ENCODE peak calls at places on chromosomes 3 and 15, in eight cellular contexts. One of them, this sample, is unnamed.

GRCh38 chr15:83837946-83838571 is 184.1 kb downstream of the ADAMTSL3 start:
- DNase-seq in NCI-H1092 treated with DMSO at 0.1 percent for 48 hours: no peak
- DNase-seq in cardiac septum: no peak
- DNase-seq in stomach: peak
- DNase-seq in hepatic stellate cell: no peak
- DNase-seq in T follicular helper cell: no peak
- DNase-seq in NCI-H1417 treated with DMSO at 0.1 percent for 48 hours: no peak
- DNase-seq in lower lobe of right lung: peak
- DNase-seq in this sample: no peak

GRCh38 chr15:45710657-45711056 is 75.8 kb downstream of the SQOR start:
- DNase-seq in NCI-H1092 treated with DMSO at 0.1 percent for 48 hours: peak
- DNase-seq in cardiac septum: no peak
- DNase-seq in stomach: no peak
- DNase-seq in hepatic stellate cell: no peak
- DNase-seq in T follicular helper cell: no peak
- DNase-seq in NCI-H1417 treated with DMSO at 0.1 percent for 48 hours: no peak
- DNase-seq in lower lobe of right lung: no peak
- DNase-seq in this sample: no peak

GRCh38 chr15:68524753-68525584 is 53.8 kb upstream of the CORO2B start:
- DNase-seq in NCI-H1092 treated with DMSO at 0.1 percent for 48 hours: no peak
- DNase-seq in cardiac septum: no peak
- DNase-seq in stomach: no peak
- DNase-seq in hepatic stellate cell: peak
- DNase-seq in T follicular helper cell: no peak
- DNase-seq in NCI-H1417 treated with DMSO at 0.1 percent for 48 hours: no peak
- DNase-seq in lower lobe of right lung: no peak
- DNase-seq in this sample: no peak

GRCh38 chr3:169964176-169964575 is 2.4 kb upstream of the SEC62 start:
- DNase-seq in NCI-H1092 treated with DMSO at 0.1 percent for 48 hours: no peak
- DNase-seq in cardiac septum: no peak
- DNase-seq in stomach: peak
- DNase-seq in hepatic stellate cell: no peak
- DNase-seq in T follicular helper cell: no peak
- DNase-seq in NCI-H1417 treated with DMSO at 0.1 percent for 48 hours: no peak
- DNase-seq in lower lobe of right lung: no peak
- DNase-seq in this sample: no peak

GRCh38 chr3:8954938-8955763 is 8.1 kb downstream of the RAD18 start:
- DNase-seq in NCI-H1092 treated with DMSO at 0.1 percent for 48 hours: no peak
- DNase-seq in cardiac septum: no peak
- DNase-seq in stomach: no peak
- DNase-seq in hepatic stellate cell: peak
- DNase-seq in T follicular helper cell: no peak
- DNase-seq in NCI-H1417 treated with DMSO at 0.1 percent for 48 hours: no peak
- DNase-seq in lower lobe of right lung: no peak
- DNase-seq in this sample: no peak

GRCh38 chr3:166560253-166560652 is 723.0 kb upstream of the BCHE start:
- DNase-seq in NCI-H1092 treated with DMSO at 0.1 percent for 48 hours: no peak
- DNase-seq in cardiac septum: no peak
- DNase-seq in stomach: no peak
- DNase-seq in hepatic stellate cell: no peak
- DNase-seq in T follicular helper cell: no peak
- DNase-seq in NCI-H1417 treated with DMSO at 0.1 percent for 48 hours: no peak
- DNase-seq in lower lobe of right lung: no peak
- DNase-seq in this sample: no peak

GRCh38 chr3:32366638-32367368 is 24.9 kb upstream of the CMTM7 start:
- DNase-seq in NCI-H1092 treated with DMSO at 0.1 percent for 48 hours: no peak
- DNase-seq in cardiac septum: no peak
- DNase-seq in stomach: no peak
- DNase-seq in hepatic stellate cell: no peak
- DNase-seq in T follicular helper cell: no peak
- DNase-seq in NCI-H1417 treated with DMSO at 0.1 percent for 48 hours: no peak
- DNase-seq in lower lobe of right lung: no peak
- DNase-seq in this sample: no peak

GRCh38 chr3:148173836-148174235 is 523.9 kb upstream of the AGTR1 start:
- DNase-seq in NCI-H1092 treated with DMSO at 0.1 percent for 48 hours: no peak
- DNase-seq in cardiac septum: no peak
- DNase-seq in stomach: no peak
- DNase-seq in hepatic stellate cell: no peak
- DNase-seq in T follicular helper cell: no peak
- DNase-seq in NCI-H1417 treated with DMSO at 0.1 percent for 48 hours: no peak
- DNase-seq in lower lobe of right lung: no peak
- DNase-seq in this sample: no peak

GRCh38 chr3:15899438-15899837 is 101.7 kb upstream of the ANKRD28 start:
- DNase-seq in NCI-H1092 treated with DMSO at 0.1 percent for 48 hours: no peak
- DNase-seq in cardiac septum: no peak
- DNase-seq in stomach: no peak
- DNase-seq in hepatic stellate cell: peak
- DNase-seq in T follicular helper cell: no peak
- DNase-seq in NCI-H1417 treated with DMSO at 0.1 percent for 48 hours: no peak
- DNase-seq in lower lobe of right lung: no peak
- DNase-seq in this sample: no peak

GRCh38 chr3:12265558-12265957 is 23.3 kb upstream of the PPARG start:
- DNase-seq in NCI-H1092 treated with DMSO at 0.1 percent for 48 hours: no peak
- DNase-seq in cardiac septum: no peak
- DNase-seq in stomach: no peak
- DNase-seq in hepatic stellate cell: no peak
- DNase-seq in T follicular helper cell: no peak
- DNase-seq in NCI-H1417 treated with DMSO at 0.1 percent for 48 hours: no peak
- DNase-seq in lower lobe of right lung: no peak
- DNase-seq in this sample: no peak

GRCh38 chr3:52150860-52151259 is 3.4 kb downstream of the POC1A start:
- DNase-seq in NCI-H1092 treated with DMSO at 0.1 percent for 48 hours: no peak
- DNase-seq in cardiac septum: no peak
- DNase-seq in stomach: no peak
- DNase-seq in hepatic stellate cell: no peak
- DNase-seq in T follicular helper cell: no peak
- DNase-seq in NCI-H1417 treated with DMSO at 0.1 percent for 48 hours: no peak
- DNase-seq in lower lobe of right lung: no peak
- DNase-seq in this sample: no peak

This sample was measured in NCI-H1694 treated with DMSO at 0.1 percent for 48 hours.